ENCODE peak calls at places on chromosomes 11 and 22, in six cellular contexts. One of them, this sample, is unnamed.

GRCh38 chr11:2738551-2739431 is 39.0 kb upstream of the KCNQ1OT1 start:
- DNase-seq in astrocyte of the hippocampus: no peak
- DNase-seq in ureter: no peak
- DNase-seq in kidney epithelial cell: no peak
- DNase-seq in HT-29: no peak
- DNase-seq in C1 segment of cervical spinal cord: no peak
- DNase-seq in this sample: no peak

GRCh38 chr11:57283231-57283990 is 41.3 kb downstream of the TNKS1BP1 start:
- DNase-seq in ureter: no peak
- DNase-seq in astrocyte of the hippocampus: no peak
- DNase-seq in C1 segment of cervical spinal cord: no peak
- DNase-seq in kidney epithelial cell: no peak
- DNase-seq in HT-29: no peak
- DNase-seq in this sample: no peak

GRCh38 chr11:93908689-93909088 is 58.3 kb upstream of the VSTM5 start:
- DNase-seq in ureter: no peak
- DNase-seq in C1 segment of cervical spinal cord: no peak
- DNase-seq in kidney epithelial cell: peak; percentile 92
- DNase-seq in astrocyte of the hippocampus: peak; percentile 93
- DNase-seq in HT-29: no peak
- DNase-seq in this sample: no peak

GRCh38 chr11:40118026-40118425 is 1341.4 kb downstream of the LRRC4C start:
- DNase-seq in HT-29: no peak
- DNase-seq in C1 segment of cervical spinal cord: no peak
- DNase-seq in kidney epithelial cell: no peak
- DNase-seq in astrocyte of the hippocampus: no peak
- DNase-seq in ureter: no peak
- DNase-seq in this sample: no peak

GRCh38 chr22:37547249-37547741 is 13.0 kb upstream of the CDC42EP1 start:
- DNase-seq in HT-29: no peak
- DNase-seq in kidney epithelial cell: no peak
- DNase-seq in astrocyte of the hippocampus: no peak
- DNase-seq in C1 segment of cervical spinal cord: no peak
- DNase-seq in ureter: no peak
- DNase-seq in this sample: no peak

GRCh38 chr11:2304156-2305139 is 2.6 kb downstream of the TSPAN32 start:
- DNase-seq in HT-29: no peak
- DNase-seq in ureter: peak; percentile 43
- DNase-seq in kidney epithelial cell: no peak
- DNase-seq in C1 segment of cervical spinal cord: no peak
- DNase-seq in astrocyte of the hippocampus: no peak
- DNase-seq in this sample: no peak

GRCh38 chr11:69439651-69440464 is 41.6 kb upstream of the LINC01488 start:
- DNase-seq in HT-29: no peak
- DNase-seq in kidney epithelial cell: no peak
- DNase-seq in astrocyte of the hippocampus: no peak
- DNase-seq in C1 segment of cervical spinal cord: no peak
- DNase-seq in ureter: no peak
- DNase-seq in this sample: no peak

GRCh38 chr11:120682026-120682649 is 170.6 kb downstream of the GRIK4 start:
- DNase-seq in C1 segment of cervical spinal cord: no peak
- DNase-seq in HT-29: no peak
- DNase-seq in kidney epithelial cell: no peak
- DNase-seq in astrocyte of the hippocampus: no peak
- DNase-seq in ureter: no peak
- DNase-seq in this sample: no peak

GRCh38 chr11:13388741-13389140 is 74.3 kb downstream of the BTBD10 start:
- DNase-seq in HT-29: no peak
- DNase-seq in kidney epithelial cell: no peak
- DNase-seq in astrocyte of the hippocampus: no peak
- DNase-seq in C1 segment of cervical spinal cord: no peak
- DNase-seq in ureter: no peak
- DNase-seq in this sample: no peak

GRCh38 chr11:87092159-87092558 is 54.4 kb downstream of the TMEM135 start:
- DNase-seq in kidney epithelial cell: no peak
- DNase-seq in astrocyte of the hippocampus: no peak
- DNase-seq in HT-29: no peak
- DNase-seq in C1 segment of cervical spinal cord: no peak
- DNase-seq in ureter: no peak
- DNase-seq in this sample: no peak

GRCh38 chr22:32327066-32327465 is 30.6 kb upstream of the RFPL3 start:
- DNase-seq in HT-29: no peak
- DNase-seq in kidney epithelial cell: no peak
- DNase-seq in astrocyte of the hippocampus: no peak
- DNase-seq in C1 segment of cervical spinal cord: no peak
- DNase-seq in ureter: peak; percentile 41
- DNase-seq in this sample: no peak

GRCh38 chr22:37284807-37285355 is 2.6 kb downstream of the CYTH4 start:
- DNase-seq in astrocyte of the hippocampus: no peak
- DNase-seq in ureter: no peak
- DNase-seq in C1 segment of cervical spinal cord: no peak
- DNase-seq in HT-29: no peak
- DNase-seq in kidney epithelial cell: no peak
- DNase-seq in this sample: peak; percentile 81

GRCh38 chr22:50526849-50527801 is 1.7 kb upstream of the SCO2 start:
- DNase-seq in kidney epithelial cell: no peak
- DNase-seq in astrocyte of the hippocampus: no peak
- DNase-seq in C1 segment of cervical spinal cord: no peak
- DNase-seq in HT-29: peak; percentile 19
- DNase-seq in ureter: no peak
- DNase-seq in this sample: no peak

This sample was measured in immature natural killer cell.